ENCODE peak calls at places on chromosome 4, in nine cellular contexts. F is upper lobe of left lung, A is AG04450, Z is heart left ventricle, X is transverse colon, K is testis, M is thoracic aorta, D is sigmoid colon, N is lung. G is an unnamed sample.

GRCh38 chr4:184826315-184827266 is 823 bp upstream of the ACSL1 start:
- DNase-seq in F (no peak), A (no peak), Z (peak; percentile 55), X (peak; percentile 50), K (peak; percentile 45), M (no peak), D (peak; percentile 73), N (no peak), G (peak; percentile 84)

GRCh38 chr4:148787831-148788477 is 345.7 kb upstream of the NR3C2 start:
- DNase-seq in F (no peak), A (no peak), Z (no peak), X (no peak), K (no peak), M (no peak), D (no peak), N (no peak), G (no peak)

GRCh38 chr4:184924516-184924915 is 93.8 kb upstream of the HELT start:
- DNase-seq in F (no peak), A (no peak), Z (no peak), X (no peak), K (no peak), M (no peak), D (no peak), N (no peak), G (no peak)

GRCh38 chr4:128305942-128306341 is 18.3 kb upstream of the PGRMC2 start:
- DNase-seq in F (no peak), A (no peak), Z (no peak), X (no peak), K (no peak), M (no peak), D (no peak), N (no peak), G (no peak)

GRCh38 chr4:100278567-100278966 is 88.3 kb upstream of the DDIT4L start:
- DNase-seq in F (no peak), A (no peak), Z (no peak), X (no peak), K (no peak), M (no peak), D (no peak), N (no peak), G (no peak)

GRCh38 chr4:55253911-55254593 is 92.0 kb upstream of the SRD5A3 start:
- DNase-seq in F (no peak), A (no peak), Z (no peak), X (no peak), K (no peak), M (no peak), D (no peak), N (no peak), G (no peak)

GRCh38 chr4:153518001-153518400 is 51.8 kb downstream of the TMEM131L start:
- DNase-seq in F (no peak), A (no peak), Z (no peak), X (no peak), K (no peak), M (no peak), D (no peak), N (no peak), G (no peak)

GRCh38 chr4:66653937-66654336 is 891.4 kb downstream of the CENPC start:
- DNase-seq in F (no peak), A (no peak), Z (no peak), X (no peak), K (no peak), M (no peak), D (no peak), N (no peak), G (no peak)

GRCh38 chr4:164824581-164824980 is 52.4 kb upstream of the APELA start:
- DNase-seq in F (no peak), A (no peak), Z (no peak), X (no peak), K (no peak), M (no peak), D (no peak), N (no peak), G (no peak)

GRCh38 chr4:137663376-137664054 is 131.2 kb upstream of the PCDH18 start:
- DNase-seq in F (no peak), A (no peak), Z (no peak), X (no peak), K (no peak), M (no peak), D (no peak), N (no peak), G (peak; percentile 32)

GRCh38 chr4:162352580-162353107 is 188.8 kb upstream of the FSTL5 start:
- DNase-seq in F (no peak), A (no peak), Z (no peak), X (no peak), K (no peak), M (no peak), D (no peak), N (no peak), G (no peak)

GRCh38 chr4:176191974-176192373 is 3.4 kb downstream of the SPATA4 start:
- DNase-seq in F (no peak), A (no peak), Z (no peak), X (no peak), K (no peak), M (no peak), D (no peak), N (no peak), G (no peak)

GRCh38 chr4:42733380-42733779 is 76.5 kb upstream of the ATP8A1 start:
- DNase-seq in F (no peak), A (no peak), Z (no peak), X (no peak), K (no peak), M (no peak), D (no peak), N (no peak), G (no peak)

GRCh38 chr4:100359433-100359832 is 158.4 kb downstream of the EMCN start:
- DNase-seq in F (no peak), A (no peak), Z (no peak), X (no peak), K (no peak), M (no peak), D (no peak), N (no peak), G (no peak)

GRCh38 chr4:24274401-24275035 is 309.8 kb downstream of the DHX15 start:
- DNase-seq in F (no peak), A (peak; percentile 27), Z (no peak), X (no peak), K (no peak), M (no peak), D (no peak), N (no peak), G (no peak)

GRCh38 chr4:123505077-123505456 is 108.5 kb downstream of the SPRY1 start:
- DNase-seq in F (no peak), A (no peak), Z (no peak), X (no peak), K (peak; percentile 39), M (no peak), D (no peak), N (no peak), G (no peak)
- H3K27ac ChIP-seq in F (peak overlapping the region; percentile 77), A (no peak overlapping the region), Z (peak overlapping the region; percentile 70), X (no peak overlapping the region), K (peak overlapping the region; percentile 69), M (no peak overlapping the region), D (peak overlapping the region; percentile 75), N (peak overlapping the region; percentile 85), G (no peak overlapping the region)

GRCh38 chr4:186948361-186949291 is 225.0 kb upstream of the FAT1 start:
- DNase-seq in F (no peak), A (no peak), Z (peak; percentile 30), X (no peak), K (no peak), M (no peak), D (no peak), N (no peak), G (no peak)

GRCh38 chr4:186943607-186943908 is 219.9 kb upstream of the FAT1 start:
- DNase-seq in F (no peak), A (no peak), Z (no peak), X (no peak), K (no peak), M (no peak), D (no peak), N (no peak), G (no peak)

GRCh38 chr4:186946140-186946539 is 222.5 kb upstream of the FAT1 start:
- DNase-seq in F (peak; percentile 60), A (no peak), Z (no peak), X (peak; percentile 50), K (no peak), M (no peak), D (no peak), N (no peak), G (no peak)

GRCh38 chr4:186949847-186950246 is 226.2 kb upstream of the FAT1 start:
- DNase-seq in F (no peak), A (no peak), Z (no peak), X (no peak), K (no peak), M (no peak), D (no peak), N (no peak), G (no peak)

DNA sequence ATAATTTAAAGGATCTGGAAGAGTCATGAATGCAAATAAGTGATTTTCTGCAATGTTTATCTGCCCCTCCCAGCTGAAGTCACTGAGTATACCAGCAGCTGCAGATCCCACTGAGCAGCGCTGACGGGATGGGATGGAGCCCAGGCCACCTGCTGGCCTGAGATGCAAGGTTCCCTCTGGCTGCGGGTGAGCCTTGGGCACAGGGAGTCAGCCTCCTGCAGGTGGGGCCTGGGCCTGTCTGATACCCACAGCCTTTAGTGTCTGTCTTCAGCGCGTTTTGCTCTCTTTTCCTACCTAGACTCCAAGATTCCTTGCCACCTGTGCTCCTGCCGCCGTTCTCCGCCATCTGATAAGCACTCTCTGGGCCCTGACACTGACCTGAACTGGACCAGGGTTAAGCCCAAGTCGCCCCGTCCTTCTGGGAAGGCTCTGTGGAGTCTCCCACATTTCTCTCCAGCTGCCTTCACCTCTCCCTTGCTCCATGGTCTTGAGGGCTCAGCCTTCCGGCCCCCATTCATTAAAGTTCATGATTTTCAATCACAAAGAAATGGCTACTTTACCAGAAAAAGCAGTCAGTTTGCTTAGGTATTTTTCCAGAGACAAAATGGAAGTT is 223.1 kb upstream of the FAT1 start:
- DNase-seq in F (no peak), A (no peak), Z (no peak), X (peak; percentile 80), K (no peak), M (no peak), D (no peak), N (no peak), G (peak; percentile 70)
- TF ChIP-seq CTCF in F (no peak), A (peak; percentile 40), Z (no peak), X (peak; percentile 58), K (peak; percentile 16), M (no peak), D (no peak), N (no peak), G (peak; percentile 20)

DNA sequence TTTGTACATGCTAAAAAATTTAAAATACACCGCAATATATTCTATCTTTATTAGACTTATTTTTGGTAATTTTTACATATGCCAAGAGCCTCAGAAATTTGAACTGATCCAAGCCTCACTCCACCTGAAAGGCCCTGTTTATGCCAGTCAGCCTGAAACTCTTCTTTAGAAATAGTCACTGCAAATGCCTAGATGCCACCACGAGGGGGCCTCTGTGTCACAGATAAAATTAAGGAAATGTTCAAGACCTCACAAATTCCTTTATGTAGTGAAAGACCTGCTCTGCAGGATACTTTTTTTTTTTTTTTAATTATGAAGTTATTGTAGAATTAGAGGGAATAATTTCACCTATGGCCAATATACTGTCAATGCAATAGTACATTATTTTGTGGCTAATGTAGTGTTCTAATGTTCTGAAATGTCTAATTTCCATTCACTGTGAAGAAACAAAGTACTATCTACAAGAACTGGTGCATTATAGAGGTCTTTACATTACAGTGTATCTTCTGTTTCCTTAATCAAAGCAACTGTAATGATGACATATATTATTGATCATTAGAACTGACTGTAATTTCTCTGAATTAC is 69.8 kb downstream of the DTHD1 start:
- DNase-seq in F (no peak), A (no peak), Z (no peak), X (peak; percentile 72), K (peak; percentile 89), M (no peak), D (peak; percentile 71), N (peak; percentile 74), G (no peak)
- H3K27ac ChIP-seq in F (no peak overlapping the region), A (no peak overlapping the region), Z (no peak overlapping the region), X (no peak overlapping the region), K (no peak overlapping the region), M (no peak overlapping the region), D (no peak overlapping the region), N (no peak overlapping the region), G (no peak overlapping the region)

GRCh38 chr4:37682701-37683401 is 3.3 kb downstream of the RELL1 start:
- DNase-seq in F (no peak), A (no peak), Z (no peak), X (no peak), K (no peak), M (no peak), D (no peak), N (no peak), G (no peak)
- TF ChIP-seq CTCF in F (no peak), A (no peak), Z (no peak), X (no peak), K (no peak), M (no peak), D (no peak), N (no peak), G (no peak)